ENCODE peak calls at places on chromosomes 11 and 22, in nine cellular contexts. X is cardiac muscle cell; C is NCI-H774; F is neural crest cell; I is M059J; Q is thoracic aorta; G is heart right ventricle; Y is stimulated activated CD8-positive, alpha-beta memory T cell treated with anti-CD3 and anti-CD28 coated beads, Interleukin-12 subunit alpha, Interleukin-12 subunit beta, amount 100 ng/mL, for 4 hours; Z is pulmonary artery endothelial cell. L is an unnamed sample.

GRCh38 chr22:20242393-20243175 is 25.5 kb downstream of the RTN4R start:
- DNase-seq in I (no peak), C (no peak), Y (no peak), F (no peak), Q (no peak), X (no peak), G (no peak), Z (no peak), L (peak; percentile 17)

GRCh38 chr11:68956547-68957254 is 24.1 kb downstream of the MRGPRD start:
- DNase-seq in C (no peak), Y (no peak), I (no peak), Z (no peak), X (no peak), G (no peak), F (no peak), Q (no peak), L (no peak)

GRCh38 chr11:94586978-94587377 is 19.8 kb downstream of the PIWIL4 start:
- DNase-seq in G (no peak), X (no peak), C (no peak), Z (no peak), I (no peak), Y (no peak), Q (no peak), F (no peak), L (peak; percentile 15)

GRCh38 chr11:113237261-113237660 is 77.1 kb upstream of the TTC12 start:
- DNase-seq in I (no peak), C (no peak), F (no peak), Y (no peak), X (no peak), Q (no peak), Z (no peak), G (no peak), L (no peak)

GRCh38 chr11:122724520-122724919 is 69.0 kb downstream of the UBASH3B start:
- DNase-seq in I (peak; percentile 49), G (no peak), C (no peak), Z (peak; percentile 45), Y (no peak), F (no peak), X (peak; percentile 40), Q (no peak), L (peak; percentile 42)

GRCh38 chr22:47297261-47298016 is 535.0 kb downstream of the TBC1D22A start:
- DNase-seq in Q (no peak), G (no peak), I (no peak), X (no peak), F (no peak), Y (no peak), C (no peak), Z (no peak), L (no peak)

GRCh38 chr11:620935-621814 is 3.6 kb downstream of the CDHR5 start:
- DNase-seq in Z (no peak), I (no peak), G (peak; percentile 31), F (no peak), Y (no peak), C (no peak), Q (no peak), X (no peak), L (no peak)

GRCh38 chr11:103832762-103833161 is 203.7 kb upstream of the DDI1 start:
- DNase-seq in X (no peak), Y (no peak), Q (no peak), G (no peak), C (no peak), Z (no peak), I (peak; percentile 30), F (no peak), L (no peak)

GRCh38 chr11:35786918-35787557 is 124.5 kb downstream of the TRIM44 start:
- DNase-seq in Y (no peak), I (peak; percentile 40), G (no peak), C (no peak), X (no peak), F (peak; percentile 21), Q (no peak), Z (no peak), L (peak; percentile 68)

GRCh38 chr11:73376803-73377629 is 817 bp downstream of the RELT start:
- DNase-seq in G (peak; percentile 44), X (peak; percentile 76), Z (peak; percentile 32), F (peak; percentile 48), Q (peak; percentile 51), Y (peak; percentile 31), C (peak; percentile 11), I (peak; percentile 85), L (peak; percentile 77)

GRCh38 chr22:44889233-44889878 is 120.4 kb downstream of the PHF21B start:
- DNase-seq in X (no peak), Q (no peak), G (no peak), C (no peak), F (no peak), Z (no peak), I (no peak), Y (no peak), L (peak; percentile 48)

GRCh38 chr11:691710-692590 is 3.1 kb downstream of the DEAF1 start:
- DNase-seq in Z (no peak), C (no peak), X (no peak), G (no peak), Q (no peak), F (no peak), Y (no peak), I (no peak), L (no peak)

GRCh38 chr22:38826801-38827200 is 17.0 kb downstream of the NPTXR start:
- DNase-seq in G (no peak), X (no peak), Z (no peak), F (no peak), I (no peak), C (no peak), Y (no peak), Q (no peak), L (no peak)

GRCh38 chr11:36093548-36093947 is 149.7 kb downstream of the LDLRAD3 start:
- DNase-seq in X (no peak), I (no peak), G (no peak), Q (no peak), F (no peak), C (no peak), Z (no peak), Y (no peak), L (no peak)

GRCh38 chr22:36979511-36979910 is 39.7 kb downstream of the TST start:
- DNase-seq in C (no peak), X (no peak), Y (no peak), G (no peak), Z (no peak), I (no peak), Q (no peak), F (no peak), L (no peak)

GRCh38 chr11:58193403-58193802 is 4.5 kb downstream of the OR9Q2 start:
- DNase-seq in G (no peak), X (no peak), Y (no peak), C (no peak), I (no peak), Q (no peak), F (no peak), Z (no peak), L (no peak)

GRCh38 chr11:132358573-132358953 is 988.1 kb downstream of the NTM start:
- DNase-seq in I (no peak), X (no peak), Y (no peak), Z (no peak), Q (no peak), F (no peak), C (no peak), G (no peak), L (no peak)

GRCh38 chr22:29481265-29482000 is 1.4 kb downstream of the NEFH start:
- DNase-seq in I (peak; percentile 32), F (peak; percentile 28), X (peak; percentile 27), Z (no peak), Y (no peak), Q (no peak), C (no peak), G (no peak), L (peak; percentile 76)

L was measured in left kidney.